ENCODE peak calls at places on chromosomes 3 and 15, in five cellular contexts. J is lung, E is astrocyte of the spinal cord, L is fibroblast of pulmonary artery, H is endodermal cell. G is an unnamed sample.
A peak's percentile ranks its signal among the peaks of the same experiment; 100 is the strongest.

GRCh38 chr3:118425272-118425837 is 609.3 kb downstream of the IGSF11 start:
- DNase-seq in J (no peak), E (no peak), L (no peak), H (no peak), G (no peak)

GRCh38 chr3:11548721-11549131 is 95.0 kb downstream of the VGLL4 start:
- DNase-seq in J (no peak), E (peak; percentile 94), L (peak; percentile 76), H (no peak), G (no peak)

GRCh38 chr15:27767918-27768640 is 331.0 kb downstream of the OCA2 start:
- DNase-seq in J (no peak), E (no peak), L (no peak), H (no peak), G (no peak)

GRCh38 chr3:100018806-100019205 is 95.5 kb downstream of the FILIP1L start:
- DNase-seq in J (no peak), E (no peak), L (no peak), H (no peak), G (no peak)

GRCh38 chr3:52253314-52254260 is 8.0 kb downstream of the PPM1M start:
- DNase-seq in J (no peak), E (no peak), L (peak; percentile 36), H (no peak), G (peak; percentile 89)

GRCh38 chr3:61315874-61316273 is 64.6 kb upstream of the FHIT start:
- DNase-seq in J (no peak), E (peak; percentile 4), L (peak; percentile 2), H (peak; percentile 85), G (no peak)

GRCh38 chr3:68072062-68072461 is 417.6 kb upstream of the SUCLG2 start:
- DNase-seq in J (no peak), E (no peak), L (no peak), H (no peak), G (no peak)

GRCh38 chr3:79491029-79491634 is 276.7 kb downstream of the ROBO1 start:
- DNase-seq in J (no peak), E (peak; percentile 17), L (no peak), H (no peak), G (no peak)

GRCh38 chr15:45333550-45333949 is 44.8 kb downstream of the GATM start:
- DNase-seq in J (no peak), E (peak; percentile 6), L (peak; percentile 39), H (no peak), G (no peak)

GRCh38 chr3:111874177-111874820 is 15.2 kb downstream of the PHLDB2 start:
- DNase-seq in J (no peak), E (peak; percentile 90), L (peak; percentile 47), H (no peak), G (no peak)

GRCh38 chr15:94844188-94844532 is 612.8 kb downstream of the MCTP2 start:
- DNase-seq in J (no peak), E (no peak), L (peak; percentile 0), H (no peak), G (no peak)

GRCh38 chr3:81218023-81218422 is 543.4 kb downstream of the GBE1 start:
- DNase-seq in J (no peak), E (peak; percentile 29), L (peak; percentile 68), H (peak; percentile 59), G (no peak)

GRCh38 chr3:134594236-134594825 is 56.5 kb downstream of the KY start:
- DNase-seq in J (no peak), E (no peak), L (peak; percentile 41), H (no peak), G (no peak)
- TF ChIP-seq CTCF in J (no peak), E (no peak), L (no peak), H (no peak), G (no peak)

DNA sequence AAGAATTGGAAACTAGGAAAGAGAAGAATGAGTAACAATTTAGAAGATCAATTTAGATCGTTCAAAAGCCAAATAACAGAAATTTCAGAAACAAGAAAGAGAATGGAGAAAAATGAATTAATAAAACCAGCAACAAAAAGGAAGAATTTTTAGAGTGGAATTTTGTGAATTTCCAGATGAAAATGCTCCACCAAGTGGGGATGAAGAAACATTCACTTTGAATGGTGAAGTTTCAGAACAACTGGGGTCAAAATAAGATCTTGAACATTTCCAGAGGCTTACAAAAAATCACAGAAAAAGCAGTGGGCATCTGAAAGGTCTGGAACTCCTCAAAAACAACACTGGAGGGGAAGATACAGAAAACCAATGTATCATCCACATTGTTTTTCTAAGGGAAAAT is 4.2 kb upstream of the MOBP start:
- DNase-seq in J (no peak), E (no peak), L (no peak), H (no peak), G (no peak)
- TF ChIP-seq CTCF in J (no peak), E (no peak), L (no peak), H (peak; percentile 25), G (no peak)

DNA sequence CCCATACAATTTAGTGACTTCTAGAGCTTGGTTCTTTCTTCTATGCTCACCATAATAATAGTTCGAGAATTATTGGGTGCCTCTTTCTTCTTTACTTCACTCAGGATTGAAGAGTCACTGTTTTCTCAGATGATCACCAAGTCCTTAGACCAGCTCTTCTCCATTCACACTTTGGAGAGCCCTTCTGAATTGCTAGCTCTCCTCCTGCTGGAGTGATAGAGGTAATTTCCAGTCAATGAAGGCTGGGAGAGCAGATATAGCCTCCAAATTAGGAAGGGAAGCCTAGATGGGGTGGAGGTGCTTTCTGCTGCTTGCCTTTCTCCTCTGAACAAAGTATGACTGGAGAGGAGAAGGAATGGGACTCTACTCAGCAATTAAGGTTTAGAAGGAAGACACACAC is 10.7 kb upstream of the BBX start:
- DNase-seq in J (no peak), E (no peak), L (no peak), H (peak; percentile 47), G (no peak)
- TF ChIP-seq CTCF in J (no peak), E (no peak), L (peak; percentile 3), H (peak; percentile 68), G (no peak)

DNA sequence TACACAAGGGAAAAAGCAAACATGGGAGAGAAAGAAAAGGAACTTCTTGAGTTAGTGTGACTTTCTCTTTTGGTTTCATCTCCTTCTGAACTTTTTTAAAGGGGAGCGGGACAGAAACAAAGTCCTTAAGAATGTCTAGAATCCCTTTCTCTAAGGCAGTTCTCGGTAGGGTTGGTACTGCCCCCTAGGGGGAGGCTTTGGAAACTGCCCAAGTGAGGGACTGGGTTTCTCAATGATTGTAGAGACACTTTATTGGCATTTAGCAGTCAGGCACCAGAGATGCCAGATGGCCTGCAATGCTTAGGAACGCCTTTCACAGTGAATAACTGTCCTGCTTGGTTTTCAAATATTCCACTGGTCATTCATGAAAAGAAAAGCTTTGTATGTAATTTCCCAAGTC is 172.6 kb downstream of the WDR72 start:
- DNase-seq in J (peak; percentile 53), E (peak; percentile 34), L (peak; percentile 3), H (peak; percentile 95), G (peak; percentile 11)
- TF ChIP-seq CTCF in J (no peak), E (peak; percentile 58), L (no peak), H (peak; percentile 97), G (no peak)

GRCh38 chr3:32078085-32078634 is 28.3 kb upstream of the GPD1L start:
- DNase-seq in J (no peak), E (no peak), L (no peak), H (no peak), G (no peak)

GRCh38 chr3:32078864-32079263 is 27.6 kb upstream of the GPD1L start:
- DNase-seq in J (no peak), E (no peak), L (no peak), H (no peak), G (no peak)

GRCh38 chr3:32077260-32078084 is 28.9 kb upstream of the GPD1L start:
- DNase-seq in J (no peak), E (no peak), L (peak; percentile 7), H (no peak), G (no peak)

DNA sequence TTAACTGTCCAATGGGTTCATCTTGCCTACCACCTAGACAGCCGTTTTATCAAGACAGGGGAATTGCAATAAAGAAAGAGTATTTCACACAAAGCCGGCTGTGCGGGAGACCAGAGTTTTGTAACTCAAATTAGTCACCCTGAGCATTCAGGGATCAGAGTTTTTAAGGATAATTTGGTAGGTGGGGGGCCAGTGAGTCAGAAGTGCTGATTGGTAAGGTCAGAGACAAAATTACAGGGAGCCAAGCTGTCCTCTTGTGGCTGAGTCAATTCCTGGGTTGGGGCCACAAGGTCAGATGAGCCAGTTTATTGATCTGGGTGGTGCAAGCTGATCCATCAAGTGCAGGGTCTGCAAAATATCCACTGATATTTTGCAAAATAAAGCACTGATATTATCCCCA is 29.9 kb upstream of the GPD1L start:
- DNase-seq in J (no peak), E (peak; percentile 43), L (peak; percentile 11), H (no peak), G (no peak)
- TF ChIP-seq CTCF in J (no peak), E (no peak), L (no peak), H (no peak), G (no peak)

GRCh38 chr15:65085207-65085753 is 8.7 kb downstream of the KBTBD13 start:
- DNase-seq in J (no peak), E (no peak), L (no peak), H (peak; percentile 44), G (no peak)

GRCh38 chr15:65087411-65087810 is 10.9 kb downstream of the KBTBD13 start:
- DNase-seq in J (no peak), E (no peak), L (no peak), H (no peak), G (no peak)

GRCh38 chr15:65084500-65085206 is 8.1 kb downstream of the KBTBD13 start:
- DNase-seq in J (no peak), E (no peak), L (no peak), H (no peak), G (no peak)

GRCh38 chr15:65086680-65087111 is 10.2 kb downstream of the KBTBD13 start:
- DNase-seq in J (no peak), E (no peak), L (no peak), H (no peak), G (no peak)

GRCh38 chr15:65085990-65086679 is 9.6 kb downstream of the KBTBD13 start:
- DNase-seq in J (no peak), E (no peak), L (peak; percentile 39), H (peak; percentile 89), G (no peak)
- TF ChIP-seq CTCF in J (no peak), E (peak; percentile 67), L (peak; percentile 57), H (peak; percentile 79), G (peak; percentile 43)

DNA sequence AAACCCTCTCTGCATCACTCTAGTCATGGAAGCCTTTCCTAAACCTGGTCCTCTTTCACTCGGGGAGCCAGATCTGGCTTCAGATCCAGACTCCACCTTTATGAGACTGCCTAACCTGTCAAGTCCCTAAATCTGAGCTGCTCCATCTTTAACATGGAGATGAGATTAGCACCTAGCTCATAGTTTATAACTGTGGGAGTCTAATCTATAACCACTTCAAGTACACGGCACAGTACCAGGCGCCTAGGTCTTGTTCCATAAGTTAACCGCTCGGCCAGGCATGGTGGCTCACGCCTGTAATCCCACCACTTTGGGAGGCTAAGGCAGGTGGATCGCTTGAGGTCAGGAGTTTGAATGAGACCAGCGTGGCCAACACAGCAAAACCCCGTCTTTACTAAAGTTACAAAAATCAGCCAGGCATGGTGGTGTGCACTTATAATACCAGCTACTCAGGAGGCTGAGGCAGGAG is 30.3 kb downstream of the TPM1 start:
- DNase-seq in J (no peak), E (peak; percentile 45), L (no peak), H (no peak), G (no peak)
- TF ChIP-seq CTCF in J (no peak), E (no peak), L (no peak), H (no peak), G (no peak)

G was measured in GM20000.